ENCODE peak calls at places on chromosome 17, in ten cellular contexts. E is head of caudate nucleus; Q is aorta; Y is foreskin fibroblast; S is GF-D8; C is GOT3; N is stimulated activated CD4-positive, alpha-beta T cell treated with anti-CD3 and anti-CD28 coated beads, Interleukin-2, amount 100 ng/mL, for 48 hours; W is NCI-H345; X is activated CD4-positive, alpha-beta T cell treated with anti-CD3 and anti-CD28 coated beads for 24 hours; A is IMR-90. T is an unnamed sample.

GRCh38 chr17:48254896-48255295 is 147.3 kb downstream of the SNX11 start:
- DNase-seq in E (no peak), Q (no peak), Y (no peak), S (no peak), C (no peak), N (no peak), W (no peak), X (no peak), A (no peak), T (no peak)

GRCh38 chr17:72333570-72333969 is 212.8 kb downstream of the SOX9 start:
- DNase-seq in E (no peak), Q (no peak), Y (no peak), S (no peak), C (no peak), N (no peak), W (no peak), X (no peak), A (no peak), T (no peak)

GRCh38 chr17:39979021-39979660 is 1.5 kb upstream of the PSMD3 start:
- DNase-seq in E (no peak), Q (no peak), Y (peak; percentile 67), S (no peak), C (no peak), N (no peak), W (no peak), X (no peak), A (peak; percentile 96), T (peak; percentile 57)

GRCh38 chr17:50903604-50904521 is 37.7 kb upstream of the TOB1 start:
- DNase-seq in E (no peak), Q (no peak), Y (peak; percentile 10), S (no peak), C (no peak), N (no peak), W (no peak), X (no peak), A (peak; percentile 84), T (no peak)

GRCh38 chr17:57915980-57916757 is 39.0 kb downstream of the CUEDC1 start:
- DNase-seq in E (no peak), Q (no peak), Y (no peak), S (no peak), C (no peak), N (no peak), W (peak; percentile 81), X (no peak), A (peak; percentile 26), T (no peak)

GRCh38 chr17:73419896-73420295 is 108.1 kb upstream of the CDC42EP4 start:
- DNase-seq in E (no peak), Q (no peak), Y (no peak), S (no peak), C (no peak), N (no peak), W (no peak), X (no peak), A (peak; percentile 4), T (no peak)

GRCh38 chr17:16407911-16408588 is 7.3 kb upstream of the TRPV2 start:
- DNase-seq in E (peak; percentile 57), Q (peak; percentile 83), Y (peak; percentile 59), S (no peak), C (no peak), N (no peak), W (peak; percentile 57), X (no peak), A (peak; percentile 47), T (peak; percentile 16)

GRCh38 chr17:27570578-27570914 is 60.4 kb upstream of the LGALS9 start:
- DNase-seq in E (no peak), Q (no peak), Y (no peak), S (no peak), C (no peak), N (no peak), W (no peak), X (no peak), A (no peak), T (no peak)

GRCh38 chr17:47703191-47703591 is 9.2 kb downstream of the TBKBP1 start:
- DNase-seq in E (no peak), Q (peak; percentile 43), Y (no peak), S (no peak), C (no peak), N (no peak), W (no peak), X (peak; percentile 36), A (no peak), T (no peak)

GRCh38 chr17:29760771-29761682 is 138.3 kb upstream of the CORO6 start:
- DNase-seq in E (peak; percentile 74), Q (peak; percentile 95), Y (peak; percentile 91), S (peak; percentile 42), C (peak; percentile 49), N (peak; percentile 89), W (no peak), X (peak; percentile 83), A (peak; percentile 83), T (peak; percentile 86)

GRCh38 chr17:82772026-82772425 is 20.2 kb downstream of the TBCD start:
- DNase-seq in E (no peak), Q (no peak), Y (peak; percentile 63), S (no peak), C (no peak), N (no peak), W (no peak), X (no peak), A (peak; percentile 80), T (no peak)

GRCh38 chr17:1580979-1581676 is 18.5 kb upstream of the PITPNA start:
- DNase-seq in E (no peak), Q (no peak), Y (no peak), S (no peak), C (no peak), N (no peak), W (no peak), X (no peak), A (no peak), T (no peak)

GRCh38 chr17:78940708-78941107 is 15.5 kb upstream of the TIMP2 start:
- DNase-seq in E (no peak), Q (no peak), Y (no peak), S (no peak), C (no peak), N (no peak), W (no peak), X (no peak), A (peak; percentile 54), T (no peak)

GRCh38 chr17:40548982-40549680 is 16.1 kb downstream of the CCR7 start:
- DNase-seq in E (no peak), Q (no peak), Y (peak; percentile 96), S (no peak), C (peak; percentile 48), N (no peak), W (peak; percentile 65), X (no peak), A (peak; percentile 98), T (no peak)

GRCh38 chr17:58156839-58157803 is 8.9 kb downstream of the OR4D1 start:
- DNase-seq in E (peak; percentile 84), Q (no peak), Y (no peak), S (no peak), C (no peak), N (peak; percentile 50), W (peak; percentile 7), X (peak; percentile 23), A (no peak), T (no peak)

GRCh38 chr17:31394544-31394943 is 3.1 kb downstream of the RAB11FIP4 start:
- DNase-seq in E (peak; percentile 74), Q (peak; percentile 78), Y (peak; percentile 65), S (no peak), C (no peak), N (peak; percentile 46), W (no peak), X (no peak), A (peak; percentile 77), T (no peak)

GRCh38 chr17:40443988-40444899 is 994 bp downstream of the IGFBP4 start:
- DNase-seq in E (no peak), Q (peak; percentile 49), Y (no peak), S (no peak), C (no peak), N (no peak), W (no peak), X (no peak), A (peak; percentile 19), T (no peak)

GRCh38 chr17:56592487-56593072 is 919 bp upstream of the NOG start:
- DNase-seq in E (peak; percentile 62), Q (peak; percentile 60), Y (no peak), S (no peak), C (no peak), N (peak; percentile 72), W (peak; percentile 48), X (peak; percentile 59), A (peak; percentile 39), T (peak; percentile 65)

GRCh38 chr17:75679706-75680201 is 12.6 kb downstream of the SAP30BP start:
- DNase-seq in E (no peak), Q (no peak), Y (no peak), S (no peak), C (no peak), N (no peak), W (no peak), X (no peak), A (no peak), T (peak; percentile 86)

T was measured in SJSA1.